ENCODE peak calls at places on chromosomes 4 and X, in five cellular contexts. H is A549, A is IMR-90, O is GM12878, E is K562. R is an unnamed sample.
A peak's percentile ranks its signal among the peaks of the same experiment; 100 is the strongest.

GRCh38 chrX:35726176-35726575 is 72.0 kb upstream of the MAGEB16 start:
- DNase-seq in H (no peak), A (peak; percentile 3), O (no peak), E (no peak), R (no peak)

GRCh38 chrX:39437670-39438441 is 636.6 kb downstream of the MID1IP1 start:
- DNase-seq in H (no peak), A (no peak), O (no peak), E (no peak), R (no peak)

GRCh38 chr4:105257817-105258495 is 111.3 kb downstream of the TET2 start:
- DNase-seq in H (no peak), A (no peak), O (no peak), E (no peak), R (no peak)

GRCh38 chr4:28822163-28822562 is 1898.0 kb upstream of the PCDH7 start:
- DNase-seq in H (no peak), A (peak; percentile 19), O (no peak), E (no peak), R (no peak)

GRCh38 chr4:19128176-19128575 is 1106.6 kb upstream of the LCORL start:
- DNase-seq in H (no peak), A (no peak), O (no peak), E (no peak), R (no peak)

GRCh38 chrX:22742174-22742573 is 257.6 kb upstream of the DDX53 start:
- DNase-seq in H (no peak), A (peak; percentile 81), O (no peak), E (no peak), R (no peak)

GRCh38 chrX:109760922-109761250 is 27.8 kb upstream of the ACSL4 start:
- DNase-seq in H (no peak), A (no peak), O (no peak), E (no peak), R (no peak)

GRCh38 chr4:114087596-114088230 is 108.3 kb upstream of the ARSJ start:
- DNase-seq in H (no peak), A (peak; percentile 87), O (no peak), E (no peak), R (no peak)

GRCh38 chrX:13305091-13305490 is 14.8 kb downstream of the ATXN3L start:
- DNase-seq in H (no peak), A (no peak), O (no peak), E (no peak), R (no peak)

GRCh38 chrX:153538424-153538823 is 21.0 kb downstream of the ATP2B3 start:
- DNase-seq in H (no peak), A (no peak), O (no peak), E (no peak), R (peak; percentile 86)

GRCh38 chrX:153537526-153538295 is 20.3 kb downstream of the ATP2B3 start:
- DNase-seq in H (no peak), A (no peak), O (no peak), E (no peak), R (peak; percentile 55)

GRCh38 chrX:153530411-153531145 is 13.1 kb downstream of the ATP2B3 start:
- DNase-seq in H (no peak), A (no peak), O (no peak), E (no peak), R (no peak)

GRCh38 chrX:153537080-153537479 is 19.6 kb downstream of the ATP2B3 start:
- DNase-seq in H (no peak), A (no peak), O (no peak), E (no peak), R (peak; percentile 63)

GRCh38 chrX:153533041-153533565 is 15.7 kb downstream of the ATP2B3 start:
- DNase-seq in H (no peak), A (no peak), O (no peak), E (no peak), R (no peak)
- TF ChIP-seq RCOR1 in H (no peak), A (no peak), O (no peak), E (no peak), R (no peak)

GRCh38 chr4:146165840-146166239 is 9.7 kb upstream of the LSM6 start:
- DNase-seq in H (no peak), A (peak; percentile 75), O (no peak), E (no peak), R (no peak)
- TF ChIP-seq RCOR1 in H (no peak), A (no peak), O (no peak), E (no peak), R (no peak)

DNA sequence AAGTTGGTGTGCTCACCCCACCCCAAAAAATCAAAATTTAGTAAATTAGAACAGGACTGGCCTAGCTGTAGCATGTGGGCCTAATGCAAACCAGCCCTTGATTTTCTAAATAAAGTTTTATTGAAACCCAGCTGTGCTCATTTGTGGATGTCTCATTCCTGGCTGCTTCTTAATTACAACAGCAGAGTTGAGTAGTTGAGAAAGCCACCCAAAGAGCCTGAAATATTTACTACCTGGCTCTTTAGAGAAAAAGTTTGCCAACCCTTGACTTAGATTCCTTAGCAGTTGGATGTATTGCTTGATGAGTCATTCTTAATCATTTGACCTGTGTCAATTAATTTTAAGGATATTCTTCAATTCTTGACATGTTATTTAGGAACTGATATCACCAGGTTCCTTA is 168.3 kb upstream of the PUDP start:
- DNase-seq in H (no peak), A (no peak), O (no peak), E (no peak), R (no peak)
- TF ChIP-seq RCOR1 in H (no peak), A (no peak), O (no peak), E (no peak), R (no peak)

GRCh38 chr4:8709729-8710360 is 117.3 kb downstream of the CPZ start:
- DNase-seq in H (no peak), A (no peak), O (no peak), E (no peak), R (peak; percentile 10)

GRCh38 chr4:8707045-8707781 is 114.6 kb downstream of the CPZ start:
- DNase-seq in H (no peak), A (no peak), O (no peak), E (no peak), R (no peak)

GRCh38 chr4:8709050-8709728 is 116.6 kb downstream of the CPZ start:
- DNase-seq in H (no peak), A (no peak), O (no peak), E (no peak), R (peak; percentile 5)

GRCh38 chr4:8710416-8710815 is 117.9 kb downstream of the CPZ start:
- DNase-seq in H (no peak), A (no peak), O (no peak), E (no peak), R (peak; percentile 9)

GRCh38 chr4:8708401-8709021 is 115.9 kb downstream of the CPZ start:
- DNase-seq in H (no peak), A (no peak), O (no peak), E (no peak), R (peak; percentile 12)
- TF ChIP-seq RCOR1 in H (no peak), A (no peak), O (no peak), E (no peak), R (no peak)

GRCh38 chr4:175997291-175997690 is 68.3 kb upstream of the WDR17 start:
- DNase-seq in H (no peak), A (no peak), O (no peak), E (no peak), R (no peak)

GRCh38 chr4:176001171-176002006 is 64.3 kb upstream of the WDR17 start:
- DNase-seq in H (peak; percentile 5), A (peak; percentile 0), O (no peak), E (no peak), R (peak; percentile 17)

GRCh38 chr4:175996231-175996630 is 69.4 kb upstream of the WDR17 start:
- DNase-seq in H (no peak), A (no peak), O (no peak), E (no peak), R (no peak)

GRCh38 chr4:175999944-176000343 is 65.7 kb upstream of the WDR17 start:
- DNase-seq in H (no peak), A (no peak), O (no peak), E (no peak), R (no peak)

GRCh38 chr4:175998782-175999181 is 66.9 kb upstream of the WDR17 start:
- DNase-seq in H (no peak), A (no peak), O (no peak), E (no peak), R (no peak)
- TF ChIP-seq RCOR1 in H (no peak), A (no peak), O (no peak), E (no peak), R (no peak)